ENCODE peak calls at places on chromosomes 1 and 21, in four cellular contexts. N is neuronal stem cell, R is H1, L is H9. A is an unnamed sample.

GRCh38 chr21:23936224-23936623 is 1671.1 kb downstream of the MRPL39 start:
- DNase-seq in N (peak), R (peak), L (no peak), A (no peak)

GRCh38 chr1:167083066-167083682 is 7.0 kb downstream of the GPA33 start:
- DNase-seq in N (no peak), R (no peak), L (no peak), A (no peak)

GRCh38 chr1:22339237-22339636 is 112.4 kb upstream of the ZBTB40 start:
- DNase-seq in N (no peak), R (no peak), L (no peak), A (no peak)

GRCh38 chr1:2650967-2651645 is 18.3 kb upstream of the MMEL1 start:
- DNase-seq in N (no peak), R (no peak), L (no peak), A (no peak)

GRCh38 chr1:240190881-240191385 is 99.2 kb downstream of the FMN2 start:
- DNase-seq in N (no peak), R (no peak), L (no peak), A (peak)

GRCh38 chr1:7060826-7061225 is 275.6 kb downstream of the CAMTA1 start:
- DNase-seq in N (no peak), R (no peak), L (no peak), A (no peak)

GRCh38 chr1:64623750-64624445 is 121.0 kb upstream of the RAVER2 start:
- DNase-seq in N (no peak), R (no peak), L (no peak), A (peak)

GRCh38 chr21:33403128-33403785 is at the start of gene IFNGR2:
- DNase-seq in N (peak), R (peak), L (no peak), A (peak)

GRCh38 chr1:45410850-45411509 is 70.7 kb upstream of the MUTYH start:
- DNase-seq in N (no peak), R (no peak), L (no peak), A (no peak)
- H2BK12ac ChIP-seq in N (no peak), R (no peak), L (no peak), A (no peak)

DNA sequence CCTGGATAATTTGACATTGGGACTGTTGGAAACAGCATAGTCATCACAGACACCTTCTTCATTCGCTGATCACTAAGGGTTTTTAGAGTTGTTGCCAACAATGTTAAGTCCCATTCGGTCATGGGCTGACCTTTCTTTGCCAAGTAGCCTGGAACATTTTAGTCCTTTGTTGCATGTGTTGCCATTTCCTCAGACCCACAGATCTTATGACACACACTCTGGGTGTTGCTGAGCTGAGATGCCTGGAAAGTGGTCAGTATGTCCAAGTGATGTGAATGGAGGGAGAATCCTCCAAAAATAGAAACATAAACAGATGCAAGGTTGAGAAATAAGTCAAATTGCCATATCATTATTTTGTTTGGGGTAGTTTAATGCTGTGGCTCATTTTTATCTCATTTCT is 61.5 kb upstream of the GJA5 start:
- DNase-seq in N (no peak), R (no peak), L (no peak), A (peak)
- H4K8ac ChIP-seq in N (no peak), R (no peak), L (no peak), A (no peak)

DNA sequence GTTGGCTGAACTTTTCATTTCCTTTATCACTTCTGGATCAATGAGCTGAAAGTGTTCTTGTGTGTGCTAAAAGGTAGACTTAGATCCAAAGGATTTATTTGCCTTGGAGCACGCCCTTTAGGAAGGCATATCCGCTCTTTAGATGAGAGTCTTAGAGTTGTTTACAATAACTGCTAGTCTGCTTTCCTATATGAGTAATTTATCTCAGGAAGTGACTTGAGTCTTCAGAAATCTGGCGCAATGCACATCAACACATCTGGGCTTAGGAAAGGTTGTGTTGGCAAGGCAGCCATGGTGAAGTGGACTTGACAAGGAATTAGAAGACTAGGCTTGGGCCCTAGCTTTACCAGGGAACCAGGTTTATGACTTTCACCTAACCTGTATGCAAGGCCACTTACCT is 204.1 kb upstream of the PTGFR start:
- DNase-seq in N (no peak), R (no peak), L (no peak), A (peak)
- H2BK15ac ChIP-seq in N (no peak), R (no peak), L (no peak), A (no peak)

DNA sequence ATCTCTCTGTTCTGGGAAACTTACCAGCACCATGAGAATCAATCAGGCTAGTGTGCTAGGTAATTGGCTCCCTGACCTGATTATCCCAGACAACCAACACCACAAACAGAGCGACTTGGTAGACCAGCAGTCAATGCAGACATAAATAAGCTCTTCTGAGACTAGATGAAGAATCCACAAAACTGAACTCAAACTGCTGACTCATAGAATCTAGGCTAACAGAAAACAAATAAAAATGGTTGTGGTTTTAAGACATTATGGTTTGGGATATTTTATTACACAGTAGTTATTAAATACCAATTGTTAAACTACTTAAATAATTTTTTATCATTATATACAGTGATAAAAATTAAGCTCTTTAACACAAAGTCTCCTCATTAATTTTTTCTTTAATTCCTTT is 535.7 kb downstream of the COL11A1 start:
- DNase-seq in N (no peak), R (no peak), L (no peak), A (no peak)
- H2BK12ac ChIP-seq in N (no peak), R (no peak), L (no peak), A (no peak)

GRCh38 chr1:31793086-31793485 is 22.7 kb downstream of the SPOCD1 start:
- DNase-seq in N (no peak), R (no peak), L (peak), A (no peak)
- H4K8ac ChIP-seq in N (no peak), R (no peak), L (no peak), A (no peak)